ENCODE peak calls at places on chromosomes 12 and 14, in eight cellular contexts. X is Peyer's patch, V is NB4, S is ovary, F is erythroblast, I is tibial nerve, J is stomach, R is K562. G is an unnamed sample.

GRCh38 chr14:77043177-77043983 is 14.9 kb upstream of the IRF2BPL start:
- DNase-seq in X (no peak), R (no peak), V (peak), S (peak), J (no peak), F (peak), I (peak), G (peak)

GRCh38 chr12:78584695-78585094 is 279.9 kb upstream of the SYT1 start:
- DNase-seq in S (no peak), V (peak), R (no peak), F (peak), X (no peak), J (no peak), I (no peak), G (no peak)

GRCh38 chr12:4145990-4146859 is 127.3 kb upstream of the CCND2 start:
- DNase-seq in J (no peak), V (no peak), S (no peak), R (no peak), F (no peak), X (no peak), I (no peak), G (no peak)

GRCh38 chr14:77148510-77149231 is 7.1 kb upstream of the ZDHHC22 start:
- DNase-seq in S (no peak), X (peak), F (no peak), I (no peak), J (no peak), R (peak), V (no peak), G (no peak)

GRCh38 chr12:130666645-130667044 is 49.5 kb downstream of the RIMBP2 start:
- DNase-seq in F (no peak), J (no peak), S (no peak), V (no peak), I (no peak), X (no peak), R (no peak), G (no peak)

GRCh38 chr12:57093412-57094193 is 4.7 kb downstream of the NAB2 start:
- DNase-seq in F (peak), R (peak), J (peak), X (peak), I (peak), V (peak), S (peak), G (peak)

GRCh38 chr12:94732367-94732990 is 82.1 kb upstream of the TMCC3 start:
- DNase-seq in V (no peak), F (no peak), J (no peak), X (no peak), I (no peak), S (no peak), R (no peak), G (peak)

GRCh38 chr14:78968249-78968648 is 798.1 kb downstream of the NRXN3 start:
- DNase-seq in V (no peak), R (no peak), J (no peak), F (no peak), X (no peak), S (no peak), I (no peak), G (no peak)

GRCh38 chr12:46177842-46178608 is 90.8 kb downstream of the SLC38A1 start:
- DNase-seq in S (no peak), R (no peak), V (no peak), J (no peak), X (no peak), I (no peak), F (no peak), G (no peak)

GRCh38 chr12:22234561-22234960 is 99.9 kb downstream of the ST8SIA1 start:
- DNase-seq in I (no peak), J (no peak), X (no peak), R (no peak), F (no peak), S (no peak), V (no peak), G (no peak)

GRCh38 chr14:56197150-56197549 is 78.9 kb downstream of the PELI2 start:
- DNase-seq in I (no peak), F (no peak), V (no peak), J (no peak), X (no peak), R (no peak), S (no peak), G (no peak)

GRCh38 chr12:8823565-8824300 is 1.3 kb downstream of the A2ML1 start:
- DNase-seq in S (peak), F (peak), R (peak), V (peak), I (peak), X (no peak), J (no peak), G (peak)

GRCh38 chr12:132276720-132277373 is 52.5 kb downstream of the GALNT9 start:
- DNase-seq in V (no peak), J (no peak), I (no peak), R (no peak), S (no peak), F (no peak), X (no peak), G (no peak)

GRCh38 chr12:22529281-22530060 is 14.9 kb downstream of the C2CD5 start:
- DNase-seq in F (peak), I (no peak), S (no peak), J (no peak), X (no peak), R (peak), V (peak), G (peak)

GRCh38 chr14:68782091-68782981 is 10.5 kb downstream of the ZFP36L1 start:
- DNase-seq in S (peak), F (peak), J (peak), V (no peak), X (peak), R (no peak), I (no peak), G (no peak)

GRCh38 chr14:53608369-53608768 is 348.3 kb downstream of the BMP4 start:
- DNase-seq in R (no peak), X (peak), F (peak), S (no peak), J (peak), I (no peak), V (no peak), G (no peak)

GRCh38 chr12:98221243-98221808 is 294.1 kb upstream of the TMPO start:
- DNase-seq in F (no peak), J (no peak), V (no peak), R (no peak), S (no peak), X (no peak), I (no peak), G (peak)

GRCh38 chr12:96444403-96444802 is 44.2 kb upstream of the CDK17 start:
- DNase-seq in V (no peak), I (no peak), J (no peak), R (no peak), F (no peak), S (no peak), X (no peak), G (no peak)

GRCh38 chr14:99659333-99659741 is 14.4 kb downstream of the HHIPL1 start:
- DNase-seq in X (no peak), R (no peak), V (no peak), J (no peak), I (no peak), S (no peak), F (no peak), G (no peak)

GRCh38 chr12:28443337-28443736 is 253.1 kb downstream of the CCDC91 start:
- DNase-seq in X (no peak), R (no peak), F (no peak), S (no peak), J (no peak), V (no peak), I (no peak), G (no peak)

GRCh38 chr14:74437654-74438053 is 11.6 kb upstream of the SYNDIG1L start:
- DNase-seq in V (no peak), S (no peak), F (no peak), X (no peak), J (no peak), R (no peak), I (no peak), G (peak)

GRCh38 chr12:32395031-32395430 is 4.3 kb upstream of the FGD4 start:
- DNase-seq in V (no peak), S (no peak), I (no peak), X (no peak), J (no peak), F (no peak), R (no peak), G (no peak)

GRCh38 chr12:46886541-46887041 is 60.8 kb upstream of the SLC38A4 start:
- DNase-seq in F (no peak), S (no peak), X (no peak), J (no peak), R (no peak), V (no peak), I (no peak), G (no peak)

GRCh38 chr12:9870311-9870866 is 1.2 kb upstream of the CLEC2B start:
- DNase-seq in I (no peak), J (no peak), X (no peak), S (no peak), F (no peak), R (no peak), V (peak), G (peak)

GRCh38 chr12:51377099-51377984 is 13.9 kb downstream of the GALNT6 start:
- DNase-seq in I (no peak), X (no peak), F (no peak), R (no peak), J (no peak), S (peak), V (no peak), G (no peak)

DNA sequence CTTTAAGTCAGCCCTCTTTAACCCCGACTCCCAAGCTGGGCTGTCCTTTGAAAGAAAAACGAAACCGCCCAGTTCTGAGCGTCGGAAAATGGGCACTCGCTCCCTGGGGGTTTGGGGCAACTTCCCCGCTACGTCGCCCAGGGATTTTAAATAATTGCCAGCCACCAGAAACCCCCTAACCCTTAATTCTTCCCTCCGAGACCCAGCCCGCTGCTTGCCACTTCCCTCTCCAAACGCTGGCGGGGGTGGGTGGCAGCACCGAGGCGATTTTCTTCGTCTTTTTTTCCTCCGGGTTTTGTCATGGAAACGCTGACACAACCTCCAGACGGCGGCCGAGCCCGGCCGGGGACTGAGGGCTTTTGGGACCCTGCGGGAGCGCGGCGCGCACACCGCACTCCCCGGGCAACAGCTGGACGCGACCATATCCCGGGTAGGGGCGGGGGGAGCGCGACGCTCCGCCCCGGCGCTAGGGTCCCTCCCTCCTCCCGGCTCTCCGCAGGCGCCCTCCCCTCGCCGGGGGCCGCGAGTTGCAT is at the start of gene CHST11:
- DNase-seq in R (peak), F (peak), V (peak), S (peak), X (peak), J (peak), I (peak), G (peak)
- TF ChIP-seq POLR2A in R (peak), F (no peak), V (no peak), S (no peak), X (peak), J (no peak), I (no peak), G (no peak)

DNA sequence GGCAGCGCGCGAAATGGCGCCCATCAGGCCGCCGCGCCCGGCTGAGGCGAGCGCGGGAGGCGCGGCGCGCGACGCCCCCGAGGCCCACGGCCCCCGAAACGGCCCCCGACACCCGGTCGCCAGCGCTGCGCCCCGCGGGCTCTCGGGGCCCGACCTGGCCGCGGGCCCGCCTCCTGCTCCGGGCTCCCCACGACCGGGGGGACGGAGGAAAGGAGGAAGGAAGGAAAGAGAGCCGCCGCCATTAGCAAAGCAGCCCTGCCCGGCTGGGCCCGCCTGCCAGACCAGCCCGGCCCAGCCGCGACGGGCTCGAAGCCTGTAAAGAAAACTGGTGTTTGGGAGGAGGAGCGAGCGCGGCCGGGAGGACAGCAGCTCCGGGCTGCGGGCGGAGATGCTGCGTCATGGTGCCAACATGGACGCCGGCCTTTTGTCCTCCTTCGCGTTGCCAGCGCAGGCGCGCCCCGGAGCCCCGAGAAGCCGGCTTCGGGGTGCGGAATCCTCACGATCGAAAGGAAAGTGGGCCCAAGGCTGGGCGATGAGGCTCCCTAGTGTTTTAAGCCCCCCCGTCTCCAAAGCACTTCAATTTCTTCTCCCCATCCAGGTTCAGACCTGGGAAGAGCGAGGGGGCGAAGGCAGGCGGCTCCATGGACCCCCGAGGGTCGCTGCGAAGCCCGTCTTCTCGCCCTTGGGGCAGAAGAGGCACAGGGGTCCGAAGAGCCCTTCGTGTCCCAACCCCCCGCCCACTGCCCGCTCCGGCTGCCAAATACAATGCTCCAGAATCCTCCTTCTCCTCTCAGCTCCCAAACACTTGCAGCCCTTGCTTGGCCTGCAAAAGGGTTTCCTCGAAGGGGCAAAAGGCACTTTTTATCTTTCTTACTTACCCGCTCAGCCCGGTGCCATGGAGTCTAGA is 2.9 kb upstream of the SETD1B start:
- DNase-seq in R (peak), I (peak), J (peak), F (peak), X (peak), S (peak), V (peak), G (peak)
- TF ChIP-seq POLR2A in R (peak), I (no peak), J (no peak), F (peak), X (peak), S (peak), V (peak), G (peak)

GRCh38 chr14:103343164-103343879 is 9.3 kb downstream of the EIF5 start:
- DNase-seq in V (no peak), S (no peak), J (no peak), R (peak), I (no peak), X (no peak), F (peak), G (no peak)
- TF ChIP-seq POLR2A in V (no peak), S (no peak), J (no peak), R (no peak), I (no peak), X (no peak), F (no peak), G (peak)

DNA sequence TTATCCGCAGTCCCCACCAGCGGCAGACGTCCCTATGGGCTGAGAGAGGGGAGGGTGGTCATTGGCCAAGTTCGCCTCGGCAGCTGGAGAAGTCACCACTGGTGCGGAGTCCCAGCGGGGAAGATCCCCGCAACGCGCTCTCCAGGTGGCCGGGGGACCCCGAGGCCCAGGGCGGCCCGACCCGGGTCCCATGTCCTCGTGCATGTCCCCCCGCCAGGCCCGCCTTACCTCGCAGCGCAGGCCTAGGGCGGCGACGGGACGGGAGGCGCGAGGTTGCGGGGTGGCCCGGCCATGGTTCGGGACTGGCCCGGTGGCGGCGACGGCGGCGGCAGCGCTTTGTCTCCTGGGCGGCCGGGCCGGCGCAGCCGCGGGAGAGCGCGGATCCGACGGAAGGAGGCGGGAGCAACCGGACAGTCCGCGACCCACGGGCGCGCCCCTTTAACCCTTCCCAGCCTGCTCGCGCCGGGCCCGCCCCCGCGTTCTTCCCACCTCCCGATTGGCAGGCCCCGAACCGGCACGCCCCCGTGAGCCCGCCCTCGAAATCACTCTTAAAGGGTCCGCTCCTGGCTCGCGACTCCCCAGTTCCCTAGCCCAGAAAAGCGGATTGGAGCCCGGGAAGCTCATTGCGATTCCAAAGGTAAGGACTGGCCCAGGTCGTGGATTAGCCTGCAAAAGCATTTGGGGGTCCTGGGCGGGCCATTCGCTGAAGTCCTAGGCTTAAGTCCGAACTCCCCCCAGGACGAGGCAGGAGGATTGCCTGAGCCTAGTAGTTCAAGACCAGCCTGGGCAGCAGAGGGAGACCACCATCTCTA is at the start of gene PHETA1:
- DNase-seq in V (peak), J (peak), F (peak), X (peak), R (peak), S (peak), I (peak), G (peak)
- TF ChIP-seq POLR2A in V (peak), J (no peak), F (no peak), X (peak), R (peak), S (peak), I (no peak), G (peak)